ENCODE peak calls at places on chromosomes 3 and 15, in five cellular contexts. P is Calu3, D is nephron progenitor cell, I is A549, V is GM23338. L is an unnamed sample.

GRCh38 chr15:85621096-85621495 is 173.6 kb downstream of the KLHL25 start:
- DNase-seq in P (no peak), D (no peak), I (no peak), V (no peak), L (no peak)

GRCh38 chr3:38036906-38037305 is 2.1 kb upstream of the DLEC1 start:
- DNase-seq in P (no peak), D (peak; percentile 31), I (no peak), V (peak; percentile 29), L (no peak)

GRCh38 chr15:36753173-36753572 is 173.7 kb downstream of the CDIN1 start:
- DNase-seq in P (no peak), D (no peak), I (no peak), V (peak; percentile 83), L (no peak)

GRCh38 chr3:192831111-192831644 is 86.5 kb downstream of the MB21D2 start:
- DNase-seq in P (no peak), D (no peak), I (no peak), V (no peak), L (no peak)

GRCh38 chr3:167830007-167830406 is 94.5 kb downstream of the SERPINI1 start:
- DNase-seq in P (no peak), D (no peak), I (no peak), V (no peak), L (no peak)

GRCh38 chr15:57703387-57703786 is 3.1 kb upstream of the POLR2M start:
- DNase-seq in P (no peak), D (no peak), I (no peak), V (no peak), L (no peak)

GRCh38 chr3:55692295-55692957 is 205.3 kb upstream of the WNT5A start:
- DNase-seq in P (no peak), D (no peak), I (no peak), V (no peak), L (no peak)

GRCh38 chr3:4021162-4021561 is 221.9 kb downstream of the LRRN1 start:
- DNase-seq in P (no peak), D (peak; percentile 14), I (no peak), V (peak; percentile 39), L (no peak)

GRCh38 chr15:31325432-31325975 is 1.1 kb upstream of the KLF13 start:
- DNase-seq in P (peak; percentile 3), D (peak; percentile 70), I (no peak), V (peak; percentile 60), L (peak; percentile 36)

GRCh38 chr15:77023576-77024272 is 28.8 kb downstream of the PSTPIP1 start:
- DNase-seq in P (no peak), D (no peak), I (no peak), V (no peak), L (no peak)

DNA sequence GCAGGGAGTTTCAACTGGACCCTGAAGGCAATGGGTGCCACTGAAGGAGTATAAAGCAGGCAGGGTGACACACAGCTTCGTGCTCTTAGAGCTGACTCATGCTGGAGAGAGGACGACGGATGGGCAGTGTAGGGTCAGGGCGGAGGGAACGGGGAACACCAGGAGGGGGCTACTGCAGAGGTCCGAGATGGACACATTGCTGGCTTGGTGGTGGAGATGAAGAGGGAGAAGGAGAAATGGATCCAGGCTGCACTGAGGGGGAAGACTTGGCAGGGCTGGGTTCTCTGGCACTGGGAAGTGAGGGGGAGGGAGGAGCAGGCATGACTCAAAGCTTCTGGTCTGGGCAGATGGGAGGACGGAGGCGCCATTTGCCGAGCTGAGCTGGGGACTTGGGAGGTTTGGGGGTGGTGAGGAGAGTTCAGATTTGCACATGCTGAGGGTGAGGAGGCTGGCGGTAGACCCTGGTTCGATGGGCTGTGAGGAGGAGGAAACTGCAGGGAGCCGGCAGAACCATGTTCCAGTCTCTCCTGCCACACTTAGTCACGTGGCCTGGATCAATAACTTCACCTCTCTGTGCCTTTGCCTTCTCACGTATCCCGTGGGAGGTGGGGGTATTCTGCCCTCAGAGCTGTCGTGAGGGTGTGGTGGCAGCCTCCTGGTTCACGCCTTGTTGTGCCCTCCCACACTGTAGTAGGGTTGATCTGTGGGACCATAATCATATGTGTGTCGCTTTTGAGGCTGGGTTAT is 4.6 kb upstream of the KCTD6 start:
- DNase-seq in P (peak; percentile 43), D (no peak), I (peak; percentile 31), V (no peak), L (no peak)
- TF ChIP-seq CTCF in P (no peak), D (no peak), I (no peak), V (no peak), L (no peak)

DNA sequence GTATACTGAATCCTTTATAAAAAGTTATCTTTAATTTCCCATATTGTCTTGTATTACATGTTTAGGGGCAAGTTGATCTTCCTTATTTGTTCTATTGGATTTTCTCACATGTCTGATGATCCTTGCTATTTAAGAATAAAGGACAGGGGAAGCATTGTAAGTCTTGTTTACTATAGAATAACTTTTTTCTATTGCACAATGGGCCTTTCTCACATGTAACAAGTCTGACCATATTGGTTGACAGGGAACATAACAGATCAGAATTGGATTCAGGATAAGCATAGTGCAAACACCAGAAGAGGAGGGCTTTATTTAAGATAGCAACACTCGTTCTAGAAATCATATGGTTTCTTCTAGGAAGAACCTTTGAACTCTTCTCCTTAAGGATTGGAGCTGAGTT is 257.9 kb upstream of the RBMS3 start:
- DNase-seq in P (no peak), D (no peak), I (no peak), V (no peak), L (no peak)
- TF ChIP-seq CTCF in P (no peak), D (no peak), I (no peak), V (no peak), L (no peak)

GRCh38 chr3:111769110-111769509 is 90.0 kb upstream of the PHLDB2 start:
- DNase-seq in P (no peak), D (no peak), I (no peak), V (no peak), L (no peak)
- TF ChIP-seq CTCF in P (no peak), D (no peak), I (no peak), V (no peak), L (no peak)

DNA sequence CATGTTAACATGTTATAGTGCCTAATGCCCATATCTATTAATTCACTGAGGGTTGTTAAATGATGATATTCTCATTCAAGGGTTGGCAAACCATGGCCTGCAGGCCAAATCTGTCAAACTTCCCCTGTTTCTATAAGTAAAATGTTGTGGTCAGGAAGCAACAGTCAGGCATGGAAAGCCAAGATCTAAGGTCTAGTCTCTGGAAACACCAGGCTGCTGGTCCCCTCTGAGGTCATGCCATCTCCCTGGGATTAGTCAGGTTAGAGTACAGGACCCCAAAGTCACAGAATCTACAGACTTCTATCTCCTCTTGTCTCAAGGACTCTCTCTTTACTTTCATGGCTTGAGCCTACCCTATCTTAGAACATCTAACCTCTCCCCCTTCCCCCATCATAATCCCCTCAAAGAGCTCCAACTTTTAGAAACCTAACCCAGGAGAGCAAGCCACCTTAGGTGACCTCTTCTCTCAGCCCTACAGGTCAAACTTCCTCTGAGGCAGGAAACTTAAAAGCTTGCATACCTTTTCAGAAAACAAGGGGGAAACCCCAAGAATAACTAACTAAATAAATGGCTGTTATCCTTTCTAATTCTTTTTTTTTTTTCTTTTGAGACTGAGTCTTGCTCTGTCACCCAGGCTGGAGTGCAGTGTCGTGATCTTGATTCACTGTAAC is 15.3 kb upstream of the HERC1 start:
- DNase-seq in P (no peak), D (no peak), I (no peak), V (no peak), L (no peak)
- TF ChIP-seq CTCF in P (no peak), D (no peak), I (no peak), V (no peak), L (no peak)